ENCODE peak calls at places on chromosomes 3 and 15, in six cellular contexts. Z is GM12878; D is right atrium auricular region; T is astrocyte; W is GM23338; M is CD8-positive, alpha-beta T cell. J is an unnamed sample. For H3K27me3 and H3K4me1, the result is how much of the 10 kb centered on the place peaks cover.

GRCh38 chr3:169455472-169455871 is 208.0 kb downstream of the MECOM start:
- DNase-seq in M (no peak), D (no peak), Z (no peak), W (no peak), T (no peak), J (no peak)

GRCh38 chr15:57586661-57587404 is 4.9 kb upstream of the MYZAP start:
- DNase-seq in W (no peak), D (no peak), T (no peak), Z (no peak), M (no peak), J (no peak)

GRCh38 chr3:166199491-166199890 is 362.3 kb upstream of the BCHE start:
- DNase-seq in Z (no peak), W (no peak), M (no peak), T (no peak), D (no peak), J (no peak)

GRCh38 chr15:70575251-70576227 is 187.8 kb downstream of the UACA start:
- DNase-seq in T (no peak), D (no peak), Z (no peak), W (no peak), M (no peak), J (no peak)

GRCh38 chr3:45441570-45442313 is 53.4 kb downstream of the LARS2 start:
- DNase-seq in W (no peak), D (no peak), T (no peak), M (no peak), Z (no peak), J (no peak)

GRCh38 chr15:73328149-73328820 is 40.5 kb downstream of the HCN4 start:
- DNase-seq in T (no peak), D (no peak), W (no peak), M (no peak), Z (no peak), J (no peak)

GRCh38 chr3:126552688-126553283 is 5.9 kb downstream of the C3orf22 start:
- DNase-seq in W (no peak), T (no peak), D (peak), Z (no peak), M (no peak), J (peak)

GRCh38 chr3:104785966-104786365 is 580.7 kb upstream of the ALCAM start:
- DNase-seq in W (no peak), M (no peak), D (no peak), T (peak), Z (no peak), J (no peak)

GRCh38 chr3:151156618-151157216 is 46.3 kb downstream of the GPR171 start:
- DNase-seq in D (no peak), W (peak), T (peak), Z (no peak), M (no peak), J (no peak)

DNA sequence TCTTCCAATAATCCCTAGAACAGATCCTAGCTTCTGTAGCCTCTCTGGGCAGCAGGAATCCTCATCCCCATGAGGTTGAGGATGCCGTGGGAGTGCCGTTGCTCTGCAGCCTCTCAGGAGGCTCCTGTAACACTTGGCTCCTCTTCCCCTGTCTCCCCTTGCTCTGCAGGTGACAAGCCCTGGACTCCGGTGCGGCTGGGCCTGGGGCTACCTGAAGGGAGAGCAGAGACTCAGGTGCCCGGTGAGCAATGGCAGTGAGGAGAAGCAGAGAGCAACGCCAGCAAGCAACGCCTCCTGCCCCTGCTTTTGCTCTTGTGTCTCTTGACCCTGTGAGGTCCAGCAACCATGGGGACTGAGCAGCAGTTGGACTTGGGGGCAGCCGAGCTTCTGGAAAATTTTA is 91.2 kb downstream of the CEMIP start:
- DNase-seq in M (no peak), Z (no peak), T (no peak), D (no peak), W (no peak), J (no peak)
- H3K27me3 ChIP-seq in M (under half), Z (under half), T (under half), D (under half), W (under half), J (under half)

GRCh38 chr3:119893769-119894168 is 111.9 kb downstream of the NR1I2 start:
- DNase-seq in W (no peak), D (no peak), T (no peak), M (no peak), Z (no peak), J (no peak)
- H3K4me1 ChIP-seq in W (under half), D (under half), T (under half), M (under half), Z (under half), J (under half)

DNA sequence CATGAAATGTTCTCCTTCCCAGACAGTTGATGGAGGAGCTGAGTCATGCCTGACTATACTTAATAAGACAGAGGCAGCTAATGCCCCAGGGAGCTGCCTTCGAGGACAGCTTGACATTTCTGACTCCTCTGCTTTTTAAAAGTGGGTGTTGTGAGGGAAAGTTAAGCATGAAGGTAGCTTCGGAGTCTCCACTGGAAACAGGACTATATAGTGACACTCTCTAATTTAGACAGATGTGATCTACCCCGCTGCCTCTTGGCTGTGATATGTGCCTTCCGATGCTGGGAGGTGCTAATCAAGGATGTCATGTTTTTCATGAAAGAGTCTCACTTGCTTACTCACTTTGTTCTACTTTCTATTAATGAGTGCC is 72.7 kb downstream of the IL1RAP start:
- DNase-seq in M (no peak), T (peak), Z (no peak), D (no peak), W (no peak), J (no peak)
- H3K27me3 ChIP-seq in M (under half), T (under half), Z (under half), D (under half), W (under half), J (under half)

DNA sequence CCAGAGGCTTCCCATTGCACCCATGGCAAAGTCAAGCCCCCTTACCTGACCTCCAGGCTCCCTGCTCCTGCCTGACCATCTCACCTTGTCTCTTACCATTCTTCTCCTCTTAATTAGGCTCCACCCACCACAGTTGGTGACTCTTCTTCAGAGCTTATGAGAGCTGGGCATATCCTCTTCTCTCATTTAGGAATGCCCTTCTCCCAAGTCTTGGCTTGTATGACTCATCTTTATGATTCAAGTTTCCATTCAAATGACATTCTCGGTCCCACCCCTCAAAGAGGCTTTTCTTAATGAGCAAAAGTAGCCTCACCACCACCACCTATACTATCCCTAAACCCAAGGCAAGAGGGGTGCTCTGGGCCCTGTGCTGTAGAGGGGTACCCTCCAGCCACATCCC is 55.3 kb upstream of the NUDT16 start:
- DNase-seq in Z (no peak), W (no peak), D (no peak), T (peak), M (no peak), J (no peak)
- H3K4me1 ChIP-seq in Z (under half), W (under half), D (under half), T (under half), M (under half), J (under half)

GRCh38 chr3:54909236-54909635 is 18.6 kb downstream of the LRTM1 start:
- DNase-seq in M (no peak), W (no peak), D (no peak), T (no peak), Z (no peak), J (no peak)
- H3K27me3 ChIP-seq in M (under half), W (under half), D (under half), T (under half), Z (under half), J (under half)